ENCODE peak calls at places on chromosome 22, in four cellular contexts. R, I, P and G are unnamed samples.

GRCh38 chr22:39241632-39242388 is 3.0 kb downstream of the PDGFB start:
- DNase-seq in R (no peak), I (no peak), P (no peak), G (no peak)

GRCh38 chr22:39994566-39995345 is at the start of gene FAM83F:
- DNase-seq in P (peak; percentile 78), I (peak; percentile 58), R (no peak), G (no peak)

GRCh38 chr22:50022171-50022819 is 9.7 kb upstream of the IL17REL start:
- DNase-seq in P (no peak), R (no peak), I (no peak), G (no peak)

GRCh38 chr22:20884454-20884853 is 25.6 kb downstream of the SNAP29 start:
- DNase-seq in R (no peak), I (no peak), P (no peak), G (no peak)

GRCh38 chr22:31238057-31238456 is 26.0 kb downstream of the LIMK2 start:
- DNase-seq in I (no peak), P (no peak), R (no peak), G (no peak)

GRCh38 chr22:43437871-43438475 is 26.2 kb downstream of the MPPED1 start:
- DNase-seq in R (no peak), I (no peak), P (no peak), G (no peak)

GRCh38 chr22:23984430-23984829 is 4.5 kb downstream of the GSTT2 start:
- DNase-seq in I (no peak), R (peak; percentile 13), P (peak; percentile 13), G (peak; percentile 21)

GRCh38 chr22:18067548-18068341 is 10.0 kb upstream of the PEX26 start:
- DNase-seq in I (no peak), R (no peak), P (no peak), G (no peak)

GRCh38 chr22:49192857-49193250 is 634.8 kb downstream of the BRD1 start:
- DNase-seq in I (no peak), R (no peak), P (no peak), G (no peak)

GRCh38 chr22:33565580-33565995 is 354.7 kb downstream of the LARGE1 start:
- DNase-seq in P (no peak), I (no peak), R (no peak), G (no peak)

GRCh38 chr22:49728566-49729271 is 99.0 kb downstream of the BRD1 start:
- DNase-seq in R (no peak), P (no peak), I (no peak), G (no peak)

GRCh38 chr22:40857309-40857851 is 432 bp downstream of the XPNPEP3 start:
- DNase-seq in I (no peak), R (no peak), P (peak; percentile 5), G (no peak)